ENCODE peak calls at places on chromosome 1, in seven cellular contexts. R, C, G, B, O, J and Q are unnamed samples.

GRCh38 chr1:220684890-220685289 is 5.3 kb upstream of the C1orf115 start:
- DNase-seq in R (no peak), C (no peak), G (peak; percentile 41), B (no peak), O (no peak), J (no peak), Q (no peak)

GRCh38 chr1:11847667-11848445 is at the start of gene NPPA:
- DNase-seq in R (no peak), C (peak; percentile 15), G (no peak), B (peak; percentile 87), O (no peak), J (no peak), Q (no peak)

GRCh38 chr1:61687901-61688300 is 37.0 kb downstream of the TM2D1 start:
- DNase-seq in R (no peak), C (no peak), G (no peak), B (no peak), O (no peak), J (no peak), Q (no peak)

GRCh38 chr1:204400893-204401510 is 10.6 kb downstream of the PPP1R15B start:
- DNase-seq in R (no peak), C (no peak), G (peak; percentile 33), B (no peak), O (no peak), J (no peak), Q (no peak)

GRCh38 chr1:208544794-208545193 is 300.6 kb upstream of the PLXNA2 start:
- DNase-seq in R (no peak), C (no peak), G (no peak), B (no peak), O (no peak), J (peak; percentile 8), Q (no peak)

GRCh38 chr1:150563340-150564038 is 14.3 kb downstream of the ADAMTSL4 start:
- DNase-seq in R (no peak), C (no peak), G (peak; percentile 56), B (no peak), O (peak; percentile 72), J (no peak), Q (peak; percentile 43)

GRCh38 chr1:3717715-3718601 is 34.3 kb upstream of the CCDC27 start:
- DNase-seq in R (peak; percentile 81), C (no peak), G (no peak), B (no peak), O (no peak), J (peak; percentile 85), Q (peak; percentile 80)

GRCh38 chr1:201702936-201703335 is 126.0 kb upstream of the IPO9 start:
- DNase-seq in R (peak; percentile 69), C (no peak), G (no peak), B (no peak), O (peak; percentile 83), J (no peak), Q (no peak)

GRCh38 chr1:172820759-172821158 is 161.9 kb downstream of the FASLG start:
- DNase-seq in R (no peak), C (no peak), G (no peak), B (no peak), O (no peak), J (no peak), Q (no peak)

GRCh38 chr1:109298666-109299086 is 8.1 kb downstream of the MYBPHL start:
- DNase-seq in R (no peak), C (no peak), G (peak; percentile 52), B (no peak), O (no peak), J (peak; percentile 45), Q (peak; percentile 49)

GRCh38 chr1:11729498-11730428 is 6.2 kb upstream of the AGTRAP start:
- DNase-seq in R (no peak), C (no peak), G (peak; percentile 60), B (no peak), O (no peak), J (no peak), Q (no peak)

GRCh38 chr1:176876966-176877515 is 287.5 kb downstream of the ASTN1 start:
- DNase-seq in R (no peak), C (no peak), G (no peak), B (no peak), O (no peak), J (no peak), Q (no peak)

GRCh38 chr1:176877557-176877956 is 287.0 kb downstream of the ASTN1 start:
- DNase-seq in R (no peak), C (no peak), G (no peak), B (no peak), O (no peak), J (no peak), Q (no peak)

GRCh38 chr1:176880954-176881595 is 283.4 kb downstream of the ASTN1 start:
- DNase-seq in R (peak; percentile 84), C (peak; percentile 25), G (peak; percentile 82), B (peak; percentile 72), O (peak; percentile 54), J (peak; percentile 57), Q (peak; percentile 63)

GRCh38 chr1:176879784-176880620 is 284.5 kb downstream of the ASTN1 start:
- DNase-seq in R (no peak), C (no peak), G (no peak), B (no peak), O (no peak), J (no peak), Q (no peak)

DNA sequence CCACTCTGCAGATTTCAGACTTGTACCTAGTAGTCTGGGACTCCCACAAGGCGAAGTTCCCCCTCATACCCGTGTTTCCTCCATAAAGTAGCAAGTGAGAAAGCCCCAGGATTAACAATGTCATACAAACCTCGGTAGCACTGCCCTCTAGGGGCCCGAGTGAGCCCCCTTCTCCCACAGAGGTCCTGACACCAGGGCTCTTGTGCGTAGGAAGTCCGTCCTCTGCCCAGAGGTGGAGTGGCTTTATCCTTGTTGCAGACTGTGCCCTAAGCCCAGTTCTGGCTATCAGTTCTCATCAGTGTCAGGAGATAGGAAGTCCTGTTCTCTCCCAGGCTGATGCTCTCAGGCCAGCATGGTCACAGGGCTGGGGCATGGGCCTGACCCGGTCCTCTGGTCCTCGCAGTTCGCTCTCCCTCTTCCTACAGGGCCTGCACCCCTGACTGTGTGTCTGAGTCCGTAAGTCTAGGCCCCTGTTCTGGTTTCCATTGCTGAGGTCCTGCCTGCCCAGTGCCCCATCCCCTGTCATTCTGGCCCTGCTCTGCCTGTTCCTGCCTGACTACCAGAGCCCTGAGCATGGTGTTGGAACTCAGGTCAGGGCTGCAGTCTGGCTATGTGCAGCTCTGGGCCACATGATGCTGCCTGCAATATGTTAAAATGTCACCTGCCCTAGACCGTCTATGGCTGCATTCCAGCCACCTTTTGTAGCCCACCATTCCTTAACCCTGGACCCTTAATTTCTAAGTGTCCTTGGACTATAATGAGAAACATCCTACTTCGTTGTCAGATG is 285.6 kb downstream of the ASTN1 start:
- DNase-seq in R (peak; percentile 59), C (no peak), G (no peak), B (no peak), O (no peak), J (no peak), Q (no peak)
- TF ChIP-seq CTCF in R (no peak), C (no peak), G (no peak), B (peak; percentile 8), O (no peak), J (peak; percentile 7), Q (no peak)

DNA sequence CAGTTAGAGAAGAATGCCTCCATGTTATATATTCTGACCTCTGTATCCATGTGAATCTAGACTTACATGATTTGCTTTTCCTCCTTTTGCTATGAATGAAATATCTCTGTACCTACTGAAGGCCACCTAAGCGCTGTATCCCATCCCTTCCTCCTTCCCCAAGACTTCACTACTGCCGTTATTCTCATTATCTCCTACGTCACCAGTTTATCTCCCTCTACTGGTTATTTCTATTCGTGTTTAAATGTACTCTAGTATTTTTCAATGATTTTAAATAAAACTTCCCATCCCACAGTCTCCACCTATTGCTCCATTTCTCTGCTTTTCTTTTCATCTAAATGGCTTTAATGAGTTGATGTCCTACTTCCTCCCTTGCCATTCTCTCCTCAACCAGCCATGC is 110.0 kb downstream of the KCTD3 start:
- DNase-seq in R (no peak), C (no peak), G (no peak), B (no peak), O (no peak), J (no peak), Q (no peak)
- TF ChIP-seq CTCF in R (no peak), C (no peak), G (no peak), B (no peak), O (no peak), J (no peak), Q (no peak)

DNA sequence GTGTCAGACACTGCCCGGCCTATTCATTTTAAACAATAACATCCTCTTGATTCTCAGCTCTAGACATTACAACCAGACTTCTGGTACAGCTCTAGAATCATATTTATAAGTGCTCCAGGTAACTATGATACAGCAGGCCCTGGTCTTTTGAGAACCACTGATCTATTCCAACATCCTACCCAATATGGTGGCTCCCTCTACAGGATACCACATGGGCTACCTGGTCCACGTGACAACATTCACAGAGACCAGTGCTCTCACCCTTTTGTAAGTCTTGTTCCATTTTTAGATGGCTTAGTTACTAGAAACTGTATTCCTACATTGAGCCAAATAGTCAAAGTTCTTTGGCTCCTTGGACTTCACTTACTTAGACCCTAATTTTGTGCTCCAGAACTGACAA is 102.9 kb downstream of the PTPN14 start:
- DNase-seq in R (no peak), C (no peak), G (no peak), B (no peak), O (no peak), J (no peak), Q (no peak)
- TF ChIP-seq CTCF in R (no peak), C (no peak), G (no peak), B (no peak), O (no peak), J (no peak), Q (no peak)

GRCh38 chr1:160291248-160292220 is 6.6 kb upstream of the PEX19 start:
- DNase-seq in R (peak; percentile 61), C (peak; percentile 40), G (peak; percentile 80), B (peak; percentile 69), O (peak; percentile 55), J (peak; percentile 65), Q (peak; percentile 64)

GRCh38 chr1:160296036-160296435 is 11.1 kb upstream of the PEX19 start:
- DNase-seq in R (no peak), C (no peak), G (no peak), B (no peak), O (no peak), J (no peak), Q (no peak)

DNA sequence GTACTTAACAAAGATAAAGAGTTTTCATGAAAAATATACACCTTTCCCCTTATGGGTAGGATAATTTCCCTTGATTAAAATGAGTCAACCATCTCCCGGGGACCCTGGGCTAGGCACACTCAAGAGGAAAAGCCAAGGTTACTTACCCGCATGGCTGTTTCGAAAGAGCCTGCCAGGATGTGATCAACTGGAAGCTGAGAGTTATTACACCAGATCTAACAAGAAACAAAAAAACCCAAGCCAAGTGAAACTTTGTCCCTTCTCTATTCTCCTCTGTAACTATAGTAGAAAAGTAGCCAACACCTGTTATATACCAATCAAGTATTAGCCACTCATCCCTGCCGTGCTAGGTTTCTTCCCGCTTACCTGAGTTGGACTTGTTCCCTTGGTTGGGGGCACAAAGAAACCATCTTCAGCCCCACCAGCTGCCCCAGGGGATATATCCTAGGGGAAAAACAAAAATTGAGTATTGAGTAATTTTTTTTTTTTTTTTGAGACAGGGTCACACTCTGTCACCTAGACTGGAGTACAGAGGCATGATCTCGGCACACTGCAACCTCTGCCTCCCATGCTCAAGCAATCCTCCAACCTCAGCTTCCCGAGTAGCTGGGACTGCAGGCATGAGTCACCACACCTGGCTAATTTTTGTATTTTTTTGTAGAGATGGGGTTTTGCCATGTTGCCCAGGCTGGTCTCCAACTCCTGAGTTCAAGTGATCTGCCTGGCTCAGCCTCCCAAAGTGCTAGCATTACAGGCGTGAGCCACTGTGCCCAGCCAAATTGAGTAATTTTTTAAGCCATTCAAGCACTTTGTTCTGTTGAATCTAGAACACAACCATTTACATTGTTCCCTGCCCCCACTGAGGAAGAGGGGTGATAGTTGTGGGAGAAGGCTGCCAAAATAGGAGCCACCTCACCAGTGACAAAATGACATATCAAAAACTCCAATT is 8.4 kb upstream of the PEX19 start:
- DNase-seq in R (no peak), C (no peak), G (no peak), B (no peak), O (no peak), J (no peak), Q (no peak)
- TF ChIP-seq CTCF in R (no peak), C (no peak), G (no peak), B (no peak), O (no peak), J (no peak), Q (no peak)